ENCODE peak calls at places on chromosomes 7 and 10, in five cellular contexts. One of them, this sample, is unnamed.

GRCh38 chr10:3397231-3397630 is 224.6 kb upstream of the PITRM1 start:
- DNase-seq in mucosa of descending colon: no peak
- DNase-seq in WTC11: no peak
- DNase-seq in GM12865: no peak
- DNase-seq in GM10248: no peak
- DNase-seq in this sample: no peak

GRCh38 chr10:69327463-69328345 is 49.4 kb downstream of the HK1 start:
- DNase-seq in mucosa of descending colon: peak; percentile 76
- DNase-seq in WTC11: no peak
- DNase-seq in GM12865: peak; percentile 78
- DNase-seq in GM10248: peak; percentile 61
- DNase-seq in this sample: no peak

GRCh38 chr10:78995977-78996355 is 72.8 kb upstream of the ZMIZ1 start:
- DNase-seq in mucosa of descending colon: no peak
- DNase-seq in WTC11: no peak
- DNase-seq in GM12865: no peak
- DNase-seq in GM10248: no peak
- DNase-seq in this sample: no peak

GRCh38 chr7:33261585-33261984 is 132.2 kb downstream of the BBS9 start:
- DNase-seq in mucosa of descending colon: no peak
- DNase-seq in WTC11: no peak
- DNase-seq in GM12865: peak; percentile 45
- DNase-seq in GM10248: no peak
- DNase-seq in this sample: no peak

GRCh38 chr7:20784311-20785210 is 2.1 kb downstream of the SP8 start:
- DNase-seq in mucosa of descending colon: no peak
- DNase-seq in WTC11: peak; percentile 65
- DNase-seq in GM12865: no peak
- DNase-seq in GM10248: peak; percentile 41
- DNase-seq in this sample: peak; percentile 67

GRCh38 chr10:99832439-99832838 is 50.0 kb downstream of the ABCC2 start:
- DNase-seq in mucosa of descending colon: no peak
- DNase-seq in WTC11: no peak
- DNase-seq in GM12865: no peak
- DNase-seq in GM10248: no peak
- DNase-seq in this sample: no peak

GRCh38 chr10:36172574-36172973 is 530.5 kb upstream of the FZD8 start:
- DNase-seq in mucosa of descending colon: no peak
- DNase-seq in WTC11: no peak
- DNase-seq in GM12865: no peak
- DNase-seq in GM10248: no peak
- DNase-seq in this sample: no peak

GRCh38 chr10:64345856-64346255 is 824.7 kb downstream of the REEP3 start:
- DNase-seq in mucosa of descending colon: no peak
- DNase-seq in WTC11: no peak
- DNase-seq in GM12865: no peak
- DNase-seq in GM10248: no peak
- DNase-seq in this sample: no peak

GRCh38 chr10:79013406-79013805 is 55.4 kb upstream of the ZMIZ1 start:
- DNase-seq in mucosa of descending colon: no peak
- DNase-seq in WTC11: no peak
- DNase-seq in GM12865: no peak
- DNase-seq in GM10248: no peak
- DNase-seq in this sample: no peak

GRCh38 chr10:71821909-71822763 is 28.9 kb downstream of the PSAP start:
- DNase-seq in mucosa of descending colon: no peak
- DNase-seq in WTC11: no peak
- DNase-seq in GM12865: no peak
- DNase-seq in GM10248: no peak
- DNase-seq in this sample: no peak

GRCh38 chr7:21293771-21294170 is 134.1 kb upstream of the SP4 start:
- DNase-seq in mucosa of descending colon: no peak
- DNase-seq in WTC11: no peak
- DNase-seq in GM12865: no peak
- DNase-seq in GM10248: no peak
- DNase-seq in this sample: no peak

GRCh38 chr7:3266240-3266639 is 34.8 kb upstream of the SDK1 start:
- DNase-seq in mucosa of descending colon: no peak
- DNase-seq in WTC11: no peak
- DNase-seq in GM12865: no peak
- DNase-seq in GM10248: no peak
- DNase-seq in this sample: no peak

GRCh38 chr7:139720705-139721231 is 57.0 kb downstream of the HIPK2 start:
- DNase-seq in mucosa of descending colon: peak; percentile 54
- DNase-seq in WTC11: no peak
- DNase-seq in GM12865: peak; percentile 91
- DNase-seq in GM10248: no peak
- DNase-seq in this sample: no peak

GRCh38 chr7:1848013-1848640 is 178.1 kb downstream of the ELFN1 start:
- DNase-seq in mucosa of descending colon: no peak
- DNase-seq in WTC11: peak; percentile 10
- DNase-seq in GM12865: no peak
- DNase-seq in GM10248: no peak
- DNase-seq in this sample: no peak

GRCh38 chr7:91089382-91089963 is 174.8 kb upstream of the FZD1 start:
- DNase-seq in mucosa of descending colon: peak; percentile 16
- DNase-seq in WTC11: no peak
- DNase-seq in GM12865: peak; percentile 43
- DNase-seq in GM10248: peak; percentile 19
- DNase-seq in this sample: no peak

GRCh38 chr7:33109758-33110238 is 594 bp upstream of the RP9 start:
- DNase-seq in mucosa of descending colon: no peak
- DNase-seq in WTC11: no peak
- DNase-seq in GM12865: no peak
- DNase-seq in GM10248: no peak
- DNase-seq in this sample: no peak

GRCh38 chr7:148501707-148502139 is 88.8 kb upstream of the C7orf33 start:
- DNase-seq in mucosa of descending colon: peak; percentile 42
- DNase-seq in WTC11: peak; percentile 47
- DNase-seq in GM12865: peak; percentile 92
- DNase-seq in GM10248: peak; percentile 40
- DNase-seq in this sample: no peak

GRCh38 chr7:123643495-123644428 is 11.9 kb upstream of the LMOD2 start:
- DNase-seq in mucosa of descending colon: no peak
- DNase-seq in WTC11: peak; percentile 38
- DNase-seq in GM12865: no peak
- DNase-seq in GM10248: no peak
- DNase-seq in this sample: no peak

GRCh38 chr7:106824458-106824857 is 40.6 kb upstream of the PIK3CG start:
- DNase-seq in mucosa of descending colon: no peak
- DNase-seq in WTC11: no peak
- DNase-seq in GM12865: no peak
- DNase-seq in GM10248: no peak
- DNase-seq in this sample: no peak

GRCh38 chr10:26697922-26698608 is 564 bp downstream of the PDSS1 start:
- DNase-seq in mucosa of descending colon: no peak
- DNase-seq in WTC11: no peak
- DNase-seq in GM12865: no peak
- DNase-seq in GM10248: no peak
- DNase-seq in this sample: no peak

GRCh38 chr7:46192191-46192590 is 271.1 kb upstream of the IGFBP3 start:
- DNase-seq in mucosa of descending colon: no peak
- DNase-seq in WTC11: no peak
- DNase-seq in GM12865: no peak
- DNase-seq in GM10248: no peak
- DNase-seq in this sample: no peak

GRCh38 chr10:123897146-123897545 is 5.5 kb upstream of the CPXM2 start:
- DNase-seq in mucosa of descending colon: no peak
- DNase-seq in WTC11: no peak
- DNase-seq in GM12865: no peak
- DNase-seq in GM10248: no peak
- DNase-seq in this sample: no peak
- TF ChIP-seq CTCF in mucosa of descending colon: no peak
- TF ChIP-seq CTCF in WTC11: no peak
- TF ChIP-seq CTCF in GM12865: peak; percentile 27
- TF ChIP-seq CTCF in GM10248: no peak
- TF ChIP-seq CTCF in this sample: peak; percentile 48

GRCh38 chr7:88465586-88465985 is 158.9 kb upstream of the STEAP4 start:
- DNase-seq in mucosa of descending colon: no peak
- DNase-seq in WTC11: no peak
- DNase-seq in GM12865: no peak
- DNase-seq in GM10248: no peak
- DNase-seq in this sample: no peak
- TF ChIP-seq CTCF in mucosa of descending colon: no peak
- TF ChIP-seq CTCF in WTC11: no peak
- TF ChIP-seq CTCF in GM12865: no peak
- TF ChIP-seq CTCF in GM10248: no peak
- TF ChIP-seq CTCF in this sample: no peak

GRCh38 chr7:114822844-114823243 is 99.0 kb upstream of the MDFIC start:
- DNase-seq in mucosa of descending colon: no peak
- DNase-seq in WTC11: no peak
- DNase-seq in GM12865: no peak
- DNase-seq in GM10248: no peak
- DNase-seq in this sample: no peak

GRCh38 chr7:114822131-114822530 is 99.8 kb upstream of the MDFIC start:
- DNase-seq in mucosa of descending colon: no peak
- DNase-seq in WTC11: no peak
- DNase-seq in GM12865: no peak
- DNase-seq in GM10248: no peak
- DNase-seq in this sample: no peak

GRCh38 chr7:114820993-114821945 is 100.6 kb upstream of the MDFIC start:
- DNase-seq in mucosa of descending colon: no peak
- DNase-seq in WTC11: no peak
- DNase-seq in GM12865: no peak
- DNase-seq in GM10248: no peak
- DNase-seq in this sample: no peak

GRCh38 chr7:114823290-114823689 is 98.6 kb upstream of the MDFIC start:
- DNase-seq in mucosa of descending colon: no peak
- DNase-seq in WTC11: peak; percentile 14
- DNase-seq in GM12865: no peak
- DNase-seq in GM10248: no peak
- DNase-seq in this sample: no peak

DNA sequence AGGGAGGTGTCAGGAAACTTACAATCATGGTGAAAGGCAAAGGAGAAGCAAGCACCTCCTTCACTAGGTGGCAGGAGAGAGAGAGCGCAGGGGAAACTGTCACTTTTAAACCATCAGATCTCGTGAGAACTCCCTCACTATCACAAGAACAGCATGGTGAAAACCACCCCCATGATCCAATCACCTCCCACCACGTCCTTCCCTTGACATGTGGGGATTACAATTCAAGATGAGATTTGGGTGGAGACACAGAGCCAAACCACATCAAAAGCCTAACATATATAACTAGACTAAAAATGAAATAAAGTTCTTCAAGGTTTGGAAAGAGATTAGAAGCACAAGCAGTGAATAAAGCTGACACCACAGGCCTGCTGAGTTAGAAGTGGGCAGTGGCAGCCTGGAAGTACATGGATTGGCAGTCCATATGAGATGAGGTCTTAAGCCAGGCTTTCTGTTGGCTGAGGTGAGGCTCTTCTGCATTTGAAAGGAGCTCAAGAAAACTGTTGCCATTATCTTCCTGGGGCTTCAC is 96.4 kb upstream of the MDFIC start:
- DNase-seq in mucosa of descending colon: no peak
- DNase-seq in WTC11: peak; percentile 29
- DNase-seq in GM12865: peak; percentile 5
- DNase-seq in GM10248: no peak
- DNase-seq in this sample: no peak
- TF ChIP-seq CTCF in mucosa of descending colon: no peak
- TF ChIP-seq CTCF in WTC11: no peak
- TF ChIP-seq CTCF in GM12865: no peak
- TF ChIP-seq CTCF in GM10248: peak; percentile 16
- TF ChIP-seq CTCF in this sample: no peak

GRCh38 chr7:85928500-85928899 is 715.2 kb upstream of the GRM3 start:
- DNase-seq in mucosa of descending colon: no peak
- DNase-seq in WTC11: no peak
- DNase-seq in GM12865: no peak
- DNase-seq in GM10248: no peak
- DNase-seq in this sample: no peak

GRCh38 chr7:85927226-85927625 is 716.5 kb upstream of the GRM3 start:
- DNase-seq in mucosa of descending colon: no peak
- DNase-seq in WTC11: no peak
- DNase-seq in GM12865: no peak
- DNase-seq in GM10248: no peak
- DNase-seq in this sample: no peak

GRCh38 chr7:85931919-85932318 is 711.8 kb upstream of the GRM3 start:
- DNase-seq in mucosa of descending colon: no peak
- DNase-seq in WTC11: no peak
- DNase-seq in GM12865: no peak
- DNase-seq in GM10248: no peak
- DNase-seq in this sample: no peak
- TF ChIP-seq CTCF in mucosa of descending colon: no peak
- TF ChIP-seq CTCF in WTC11: no peak
- TF ChIP-seq CTCF in GM12865: no peak
- TF ChIP-seq CTCF in GM10248: no peak
- TF ChIP-seq CTCF in this sample: no peak

GRCh38 chr10:18880530-18880929 is 168.1 kb upstream of the MALRD1 start:
- DNase-seq in mucosa of descending colon: no peak
- DNase-seq in WTC11: peak; percentile 11
- DNase-seq in GM12865: no peak
- DNase-seq in GM10248: no peak
- DNase-seq in this sample: no peak
- TF ChIP-seq CTCF in mucosa of descending colon: no peak
- TF ChIP-seq CTCF in WTC11: no peak
- TF ChIP-seq CTCF in GM12865: no peak
- TF ChIP-seq CTCF in GM10248: no peak
- TF ChIP-seq CTCF in this sample: no peak

DNA sequence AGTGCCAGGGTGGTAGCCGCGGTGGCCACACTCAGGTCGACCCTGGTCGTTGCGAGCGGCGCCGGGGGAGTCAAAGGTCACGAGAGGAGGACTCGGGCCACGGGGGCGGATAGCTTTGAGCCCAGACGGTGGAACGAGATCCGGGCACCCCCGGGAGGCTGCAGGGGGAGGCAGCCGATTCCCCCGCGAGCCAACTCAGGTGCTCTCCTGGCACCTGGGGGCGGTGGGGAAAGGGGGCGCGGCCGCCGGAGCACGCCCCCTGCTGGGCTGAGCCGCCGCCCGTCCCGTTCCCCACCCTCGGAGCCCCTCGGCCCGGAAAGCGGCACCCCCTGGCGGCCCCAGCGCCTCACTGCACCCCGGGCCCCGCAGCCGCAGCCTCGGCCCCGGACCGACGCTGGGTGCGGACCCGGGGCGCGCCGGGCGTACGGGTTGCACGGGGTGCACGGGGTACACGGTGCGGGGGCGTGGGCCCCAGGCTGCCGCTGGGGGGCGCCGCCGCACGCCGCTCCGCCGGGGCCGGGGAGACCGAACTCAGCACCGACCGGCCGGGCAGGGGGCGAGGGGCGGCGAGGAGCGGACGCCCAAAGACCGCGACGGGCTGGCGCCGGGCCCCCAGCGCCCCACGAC is 513 bp upstream of the NYAP1 start:
- DNase-seq in mucosa of descending colon: peak; percentile 77
- DNase-seq in WTC11: peak; percentile 83
- DNase-seq in GM12865: peak; percentile 82
- DNase-seq in GM10248: peak; percentile 89
- DNase-seq in this sample: peak; percentile 80
- TF ChIP-seq CTCF in mucosa of descending colon: peak; percentile 95
- TF ChIP-seq CTCF in WTC11: peak; percentile 89
- TF ChIP-seq CTCF in GM12865: peak; percentile 92
- TF ChIP-seq CTCF in GM10248: peak; percentile 90
- TF ChIP-seq CTCF in this sample: peak; percentile 99